ENCODE peak calls at places on chromosomes 4 and X, in eight cellular contexts. One of them, this sample, is unnamed.

GRCh38 chrX:79270401-79270800 is 96.7 kb downstream of the ITM2A start:
- DNase-seq in GM23338: peak; percentile 46
- DNase-seq in lower leg skin: peak; percentile 23
- DNase-seq in right atrium auricular region: no peak
- DNase-seq in heart left ventricle: peak; percentile 49
- DNase-seq in OCI-LY7: peak; percentile 74
- DNase-seq in GM10248: peak; percentile 23
- DNase-seq in AG04450: no peak
- DNase-seq in this sample: peak; percentile 21

GRCh38 chr4:21780158-21780557 is 168.4 kb downstream of the KCNIP4 start:
- DNase-seq in lower leg skin: no peak
- DNase-seq in GM23338: no peak
- DNase-seq in AG04450: no peak
- DNase-seq in GM10248: no peak
- DNase-seq in OCI-LY7: no peak
- DNase-seq in right atrium auricular region: no peak
- DNase-seq in heart left ventricle: no peak
- DNase-seq in this sample: no peak

GRCh38 chr4:10803944-10804343 is 119.4 kb upstream of the CLNK start:
- DNase-seq in GM10248: no peak
- DNase-seq in lower leg skin: no peak
- DNase-seq in OCI-LY7: no peak
- DNase-seq in AG04450: no peak
- DNase-seq in GM23338: no peak
- DNase-seq in heart left ventricle: no peak
- DNase-seq in right atrium auricular region: no peak
- DNase-seq in this sample: no peak

GRCh38 chr4:3388461-3389185 is 53.1 kb upstream of the HGFAC start:
- DNase-seq in lower leg skin: no peak
- DNase-seq in right atrium auricular region: no peak
- DNase-seq in heart left ventricle: no peak
- DNase-seq in GM10248: peak; percentile 79
- DNase-seq in GM23338: no peak
- DNase-seq in OCI-LY7: no peak
- DNase-seq in AG04450: peak; percentile 10
- DNase-seq in this sample: peak; percentile 81

GRCh38 chr4:181835348-181835747 is 407.9 kb upstream of the TENM3 start:
- DNase-seq in right atrium auricular region: no peak
- DNase-seq in GM23338: no peak
- DNase-seq in OCI-LY7: no peak
- DNase-seq in heart left ventricle: no peak
- DNase-seq in GM10248: no peak
- DNase-seq in lower leg skin: no peak
- DNase-seq in AG04450: no peak
- DNase-seq in this sample: no peak

GRCh38 chr4:84938316-84938715 is 28.2 kb downstream of the WDFY3 start:
- DNase-seq in GM10248: no peak
- DNase-seq in lower leg skin: no peak
- DNase-seq in GM23338: no peak
- DNase-seq in AG04450: peak; percentile 20
- DNase-seq in right atrium auricular region: no peak
- DNase-seq in OCI-LY7: no peak
- DNase-seq in heart left ventricle: no peak
- DNase-seq in this sample: no peak

GRCh38 chrX:1576201-1577101 is 15.0 kb upstream of the AKAP17A start:
- DNase-seq in right atrium auricular region: peak; percentile 26
- DNase-seq in AG04450: no peak
- DNase-seq in lower leg skin: no peak
- DNase-seq in OCI-LY7: no peak
- DNase-seq in GM10248: no peak
- DNase-seq in GM23338: no peak
- DNase-seq in heart left ventricle: no peak
- DNase-seq in this sample: no peak

GRCh38 chr4:152099555-152099954 is 338.7 kb upstream of the GATB start:
- DNase-seq in AG04450: no peak
- DNase-seq in right atrium auricular region: no peak
- DNase-seq in lower leg skin: no peak
- DNase-seq in heart left ventricle: no peak
- DNase-seq in OCI-LY7: no peak
- DNase-seq in GM23338: no peak
- DNase-seq in GM10248: no peak
- DNase-seq in this sample: no peak

GRCh38 chr4:75547647-75548387 is 8.0 kb upstream of the ODAPH start:
- DNase-seq in GM10248: no peak
- DNase-seq in right atrium auricular region: peak; percentile 63
- DNase-seq in AG04450: no peak
- DNase-seq in lower leg skin: peak; percentile 17
- DNase-seq in heart left ventricle: peak; percentile 21
- DNase-seq in OCI-LY7: peak; percentile 43
- DNase-seq in GM23338: no peak
- DNase-seq in this sample: no peak

GRCh38 chrX:63012574-63012973 is 338.6 kb downstream of the SPIN4 start:
- DNase-seq in right atrium auricular region: no peak
- DNase-seq in lower leg skin: no peak
- DNase-seq in GM23338: no peak
- DNase-seq in GM10248: no peak
- DNase-seq in heart left ventricle: no peak
- DNase-seq in AG04450: no peak
- DNase-seq in OCI-LY7: no peak
- DNase-seq in this sample: no peak

GRCh38 chr4:139761461-139761860 is 95.8 kb downstream of the MGST2 start:
- DNase-seq in heart left ventricle: no peak
- DNase-seq in lower leg skin: no peak
- DNase-seq in AG04450: no peak
- DNase-seq in GM10248: no peak
- DNase-seq in OCI-LY7: peak; percentile 63
- DNase-seq in right atrium auricular region: no peak
- DNase-seq in GM23338: peak; percentile 74
- DNase-seq in this sample: no peak
- TF ChIP-seq CTCF in heart left ventricle: peak; percentile 36
- TF ChIP-seq CTCF in lower leg skin: no peak
- TF ChIP-seq CTCF in AG04450: peak; percentile 46
- TF ChIP-seq CTCF in GM10248: no peak
- TF ChIP-seq CTCF in OCI-LY7: peak; percentile 69
- TF ChIP-seq CTCF in right atrium auricular region: peak; percentile 40
- TF ChIP-seq CTCF in GM23338: peak; percentile 58
- TF ChIP-seq CTCF in this sample: no peak

GRCh38 chr4:93152461-93152860 is 676.1 kb upstream of the ATOH1 start:
- DNase-seq in GM23338: no peak
- DNase-seq in right atrium auricular region: no peak
- DNase-seq in lower leg skin: no peak
- DNase-seq in OCI-LY7: no peak
- DNase-seq in AG04450: no peak
- DNase-seq in heart left ventricle: no peak
- DNase-seq in GM10248: no peak
- DNase-seq in this sample: no peak

DNA sequence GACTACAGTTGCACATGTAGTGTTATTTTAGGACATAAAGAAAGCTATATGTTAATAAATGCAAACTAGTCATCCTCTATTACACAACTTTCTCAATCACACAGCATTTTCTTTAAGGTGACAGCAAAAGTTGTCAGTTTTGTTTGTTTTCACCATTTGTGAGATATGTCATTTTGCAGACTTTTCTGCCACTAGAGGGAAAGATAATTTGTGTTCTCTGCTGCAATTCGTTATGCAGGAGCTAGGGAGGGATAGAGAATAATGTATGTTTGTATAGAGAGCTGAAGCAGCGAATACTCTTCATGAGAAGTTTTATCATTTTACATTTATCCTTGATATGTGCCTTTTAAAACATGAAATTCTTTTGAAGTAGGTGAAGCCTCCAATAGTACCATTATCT is 670.6 kb upstream of the ATOH1 start:
- DNase-seq in OCI-LY7: no peak
- DNase-seq in right atrium auricular region: no peak
- DNase-seq in lower leg skin: no peak
- DNase-seq in GM23338: peak; percentile 53
- DNase-seq in heart left ventricle: no peak
- DNase-seq in GM10248: no peak
- DNase-seq in AG04450: no peak
- DNase-seq in this sample: no peak
- TF ChIP-seq CTCF in OCI-LY7: peak; percentile 26
- TF ChIP-seq CTCF in right atrium auricular region: no peak
- TF ChIP-seq CTCF in lower leg skin: no peak
- TF ChIP-seq CTCF in GM23338: peak; percentile 75
- TF ChIP-seq CTCF in heart left ventricle: no peak
- TF ChIP-seq CTCF in GM10248: peak; percentile 18
- TF ChIP-seq CTCF in AG04450: peak; percentile 55
- TF ChIP-seq CTCF in this sample: no peak

GRCh38 chr4:71229477-71230257 is 109.2 kb upstream of the SLC4A4 start:
- DNase-seq in heart left ventricle: peak; percentile 30
- DNase-seq in GM23338: peak; percentile 70
- DNase-seq in OCI-LY7: peak; percentile 21
- DNase-seq in lower leg skin: no peak
- DNase-seq in right atrium auricular region: no peak
- DNase-seq in AG04450: no peak
- DNase-seq in GM10248: peak; percentile 39
- DNase-seq in this sample: peak; percentile 52
- TF ChIP-seq CTCF in heart left ventricle: peak; percentile 76
- TF ChIP-seq CTCF in GM23338: peak; percentile 76
- TF ChIP-seq CTCF in OCI-LY7: peak; percentile 80
- TF ChIP-seq CTCF in lower leg skin: no peak
- TF ChIP-seq CTCF in right atrium auricular region: peak; percentile 76
- TF ChIP-seq CTCF in AG04450: peak; percentile 86
- TF ChIP-seq CTCF in GM10248: peak; percentile 55
- TF ChIP-seq CTCF in this sample: peak; percentile 44

GRCh38 chr4:103994059-103994458 is 274.3 kb upstream of the TACR3 start:
- DNase-seq in lower leg skin: no peak
- DNase-seq in right atrium auricular region: no peak
- DNase-seq in AG04450: no peak
- DNase-seq in OCI-LY7: no peak
- DNase-seq in GM23338: peak; percentile 70
- DNase-seq in GM10248: no peak
- DNase-seq in heart left ventricle: no peak
- DNase-seq in this sample: peak; percentile 11
- TF ChIP-seq CTCF in lower leg skin: no peak
- TF ChIP-seq CTCF in right atrium auricular region: no peak
- TF ChIP-seq CTCF in AG04450: no peak
- TF ChIP-seq CTCF in OCI-LY7: peak; percentile 51
- TF ChIP-seq CTCF in GM23338: peak; percentile 75
- TF ChIP-seq CTCF in GM10248: no peak
- TF ChIP-seq CTCF in heart left ventricle: no peak
- TF ChIP-seq CTCF in this sample: no peak

DNA sequence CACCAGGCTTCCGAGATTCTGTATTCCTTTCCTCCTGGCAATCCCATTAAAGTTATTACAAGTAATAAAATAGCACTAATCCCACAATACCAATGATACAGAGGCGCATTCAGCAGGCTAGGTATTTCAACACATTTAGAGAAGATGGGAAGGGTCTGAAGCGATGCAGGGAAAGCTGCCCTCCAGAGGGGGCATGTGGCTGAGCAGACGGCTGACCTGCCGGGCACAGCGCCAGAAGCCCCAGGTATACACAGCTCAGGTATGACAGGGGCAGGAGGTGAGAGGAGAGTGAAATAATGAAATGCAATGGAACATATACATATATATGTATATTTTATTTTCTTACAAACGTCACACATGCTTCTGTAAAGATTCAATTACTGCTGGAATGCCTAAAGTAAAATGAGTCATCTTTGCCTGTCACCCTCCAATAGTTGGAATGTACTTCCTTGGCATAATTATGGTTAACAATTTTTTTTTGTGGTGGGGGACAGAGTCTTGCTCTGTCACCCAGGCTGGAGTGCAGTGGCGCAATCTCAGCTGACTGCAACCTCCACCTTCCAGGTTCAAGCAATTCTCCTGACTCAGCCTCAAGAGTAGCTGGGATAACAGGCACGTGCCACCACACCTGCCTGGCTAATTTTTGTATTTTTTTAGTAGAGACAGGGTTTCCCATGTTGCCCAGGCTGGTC is 21.3 kb upstream of the CDKN2AIP start:
- DNase-seq in lower leg skin: no peak
- DNase-seq in AG04450: no peak
- DNase-seq in GM10248: no peak
- DNase-seq in OCI-LY7: no peak
- DNase-seq in GM23338: no peak
- DNase-seq in heart left ventricle: no peak
- DNase-seq in right atrium auricular region: no peak
- DNase-seq in this sample: no peak
- TF ChIP-seq CTCF in lower leg skin: no peak
- TF ChIP-seq CTCF in AG04450: no peak
- TF ChIP-seq CTCF in GM10248: no peak
- TF ChIP-seq CTCF in OCI-LY7: no peak
- TF ChIP-seq CTCF in GM23338: no peak
- TF ChIP-seq CTCF in heart left ventricle: no peak
- TF ChIP-seq CTCF in right atrium auricular region: no peak
- TF ChIP-seq CTCF in this sample: no peak

DNA sequence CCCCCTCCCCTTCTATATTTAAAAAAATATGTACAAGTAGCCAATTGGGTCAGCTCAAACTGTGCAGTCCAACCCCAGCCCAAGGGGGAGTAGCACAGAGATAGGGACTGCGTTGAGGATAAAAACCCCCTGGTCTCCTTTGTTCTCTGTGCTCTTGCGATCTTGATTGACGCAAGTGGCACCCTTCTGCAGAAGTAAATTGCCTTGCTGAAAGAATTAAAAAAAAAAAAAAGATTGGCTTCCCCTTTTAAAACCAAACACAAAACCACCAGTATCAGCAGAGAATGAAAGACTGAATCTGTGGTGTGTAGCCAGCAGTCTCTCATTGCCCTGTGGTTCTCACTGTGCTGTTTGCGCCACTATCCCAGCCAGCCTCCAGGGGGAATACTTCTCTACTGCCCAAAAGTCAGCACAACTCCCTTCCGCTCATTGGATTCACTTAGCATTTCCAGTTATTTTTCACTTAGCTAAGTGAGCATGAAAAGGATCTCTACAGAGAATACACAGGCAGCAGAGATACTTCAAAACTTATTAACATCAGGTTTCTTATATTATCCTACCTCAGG is 29.7 kb downstream of the MANBA start:
- DNase-seq in heart left ventricle: no peak
- DNase-seq in lower leg skin: no peak
- DNase-seq in right atrium auricular region: no peak
- DNase-seq in AG04450: no peak
- DNase-seq in OCI-LY7: no peak
- DNase-seq in GM23338: peak; percentile 70
- DNase-seq in GM10248: no peak
- DNase-seq in this sample: no peak
- TF ChIP-seq CTCF in heart left ventricle: no peak
- TF ChIP-seq CTCF in lower leg skin: no peak
- TF ChIP-seq CTCF in right atrium auricular region: peak; percentile 20
- TF ChIP-seq CTCF in AG04450: peak; percentile 13
- TF ChIP-seq CTCF in OCI-LY7: peak; percentile 39
- TF ChIP-seq CTCF in GM23338: peak; percentile 69
- TF ChIP-seq CTCF in GM10248: no peak
- TF ChIP-seq CTCF in this sample: no peak

GRCh38 chr4:28225005-28225404 is 1364.4 kb downstream of the STIM2 start:
- DNase-seq in OCI-LY7: peak; percentile 6
- DNase-seq in heart left ventricle: no peak
- DNase-seq in GM10248: no peak
- DNase-seq in lower leg skin: no peak
- DNase-seq in right atrium auricular region: no peak
- DNase-seq in GM23338: peak; percentile 75
- DNase-seq in AG04450: no peak
- DNase-seq in this sample: no peak
- TF ChIP-seq CTCF in OCI-LY7: peak; percentile 32
- TF ChIP-seq CTCF in heart left ventricle: no peak
- TF ChIP-seq CTCF in GM10248: no peak
- TF ChIP-seq CTCF in lower leg skin: no peak
- TF ChIP-seq CTCF in right atrium auricular region: no peak
- TF ChIP-seq CTCF in GM23338: peak; percentile 76
- TF ChIP-seq CTCF in AG04450: peak; percentile 59
- TF ChIP-seq CTCF in this sample: no peak